ENCODE peak calls at places on chromosomes 16 and 17, in seven cellular contexts. X is activated CD4-positive, alpha-beta T cell treated with anti-CD3 and anti-CD28 coated beads, Interleukin-2, amount 50 U/mL, for 48 hours; B is stimulated activated CD8-positive, alpha-beta memory T cell treated with anti-CD3 and anti-CD28 coated beads, Interleukin-2, amount 100 ng/mL, for 48 hours; Y is brain microvascular endothelial cell; F is A172; Q is astrocyte of the cerebellum; A is SHP77. J is an unnamed sample.

GRCh38 chr17:9200699-9201359 is 179.5 kb downstream of the NTN1 start:
- DNase-seq in X (no peak), B (no peak), Y (no peak), F (no peak), Q (no peak), A (no peak), J (no peak)

GRCh38 chr17:67830440-67830839 is 5.1 kb downstream of the BPTF start:
- DNase-seq in X (no peak), B (no peak), Y (no peak), F (no peak), Q (no peak), A (no peak), J (no peak)

GRCh38 chr16:81717662-81718189 is 61.4 kb upstream of the PLCG2 start:
- DNase-seq in X (no peak), B (no peak), Y (no peak), F (peak), Q (no peak), A (no peak), J (no peak)

GRCh38 chr16:16857603-16858283 is 478.8 kb downstream of the NPIPA7 start:
- DNase-seq in X (no peak), B (no peak), Y (no peak), F (no peak), Q (no peak), A (peak), J (no peak)

GRCh38 chr16:80940069-80940856 is 66.4 kb downstream of the CMC2 start:
- DNase-seq in X (no peak), B (no peak), Y (no peak), F (no peak), Q (no peak), A (no peak), J (no peak)

GRCh38 chr17:13939222-13939621 is 130.1 kb upstream of the COX10 start:
- DNase-seq in X (no peak), B (no peak), Y (no peak), F (no peak), Q (no peak), A (no peak), J (no peak)

GRCh38 chr16:23842137-23842600 is 6.4 kb downstream of the PRKCB start:
- DNase-seq in X (peak), B (no peak), Y (no peak), F (no peak), Q (no peak), A (no peak), J (no peak)

GRCh38 chr17:44067547-44067945 is 1.1 kb upstream of the LSM12 start:
- DNase-seq in X (no peak), B (no peak), Y (no peak), F (no peak), Q (no peak), A (no peak), J (no peak)

GRCh38 chr17:8162232-8162996 is at the start of gene VAMP2:
- DNase-seq in X (peak), B (peak), Y (no peak), F (no peak), Q (no peak), A (peak), J (peak)

GRCh38 chr17:20094777-20095176 is 85.6 kb downstream of the SPECC1 start:
- DNase-seq in X (no peak), B (no peak), Y (no peak), F (no peak), Q (no peak), A (no peak), J (no peak)

GRCh38 chr16:62105244-62105643 is 69.0 kb upstream of the CDH8 start:
- DNase-seq in X (no peak), B (no peak), Y (no peak), F (no peak), Q (no peak), A (no peak), J (no peak)

GRCh38 chr17:66727634-66728570 is 107.0 kb upstream of the CACNG5 start:
- DNase-seq in X (peak), B (peak), Y (peak), F (peak), Q (peak), A (peak), J (peak)

GRCh38 chr16:47970291-47970931 is 185.4 kb downstream of the ABCC12 start:
- DNase-seq in X (no peak), B (no peak), Y (peak), F (peak), Q (peak), A (no peak), J (peak)

GRCh38 chr17:7557147-7557764 is 1.3 kb upstream of the TNFSF13 start:
- DNase-seq in X (no peak), B (no peak), Y (no peak), F (no peak), Q (no peak), A (no peak), J (no peak)

GRCh38 chr17:36978810-36979584 is 30.2 kb downstream of the AATF start:
- DNase-seq in X (no peak), B (no peak), Y (no peak), F (peak), Q (no peak), A (no peak), J (no peak)

GRCh38 chr17:56777859-56778258 is 55.9 kb downstream of the C17orf67 start:
- DNase-seq in X (no peak), B (no peak), Y (peak), F (no peak), Q (no peak), A (no peak), J (no peak)

GRCh38 chr17:348692-349425 is 3.7 kb downstream of the RPH3AL start:
- DNase-seq in X (no peak), B (no peak), Y (no peak), F (no peak), Q (no peak), A (no peak), J (peak)

GRCh38 chr17:46771601-46772012 is 46.9 kb downstream of the WNT3 start:
- DNase-seq in X (no peak), B (no peak), Y (no peak), F (no peak), Q (no peak), A (no peak), J (peak)

GRCh38 chr16:88805340-88805715 is 1.7 kb downstream of the CDT1 start:
- DNase-seq in X (no peak), B (no peak), Y (no peak), F (no peak), Q (no peak), A (no peak), J (no peak)

GRCh38 chr17:82030470-82031302 is 792 bp upstream of the RAC3 start:
- DNase-seq in X (peak), B (peak), Y (peak), F (no peak), Q (peak), A (peak), J (no peak)

GRCh38 chr17:44548714-44549230 is 8.5 kb upstream of the FZD2 start:
- DNase-seq in X (no peak), B (no peak), Y (no peak), F (no peak), Q (no peak), A (no peak), J (no peak)

GRCh38 chr16:67878846-67879245 is 5.8 kb upstream of the NRN1L start:
- DNase-seq in X (no peak), B (no peak), Y (no peak), F (no peak), Q (no peak), A (no peak), J (no peak)